ENCODE peak calls at places on chromosomes 2 and 18, in nine cellular contexts. H is G401, V is NCI-H2029 treated with DMSO at 0.1 percent for 48 hours, N is T-helper 1 cell, P is IMR-90, O is heart left ventricle, Z is GM12891, Q is astrocyte of the hippocampus, D is neuronal stem cell. X is an unnamed sample.

GRCh38 chr2:240463274-240463865 is 27.9 kb downstream of the GPC1 start:
- DNase-seq in O (peak), V (no peak), H (no peak), P (no peak), Z (no peak), Q (no peak), N (no peak), D (no peak), X (no peak)

GRCh38 chr2:163756588-163756987 is 20.8 kb upstream of the FIGN start:
- DNase-seq in O (no peak), Z (no peak), P (no peak), N (no peak), D (no peak), Q (no peak), V (no peak), H (no peak), X (no peak)

GRCh38 chr2:112623913-112624777 is 21.6 kb upstream of the SLC20A1 start:
- DNase-seq in D (no peak), N (peak), Z (no peak), V (no peak), P (peak), O (no peak), H (no peak), Q (peak), X (peak)

GRCh38 chr2:223010641-223011040 is 41.3 kb upstream of the KCNE4 start:
- DNase-seq in Q (peak), Z (no peak), N (no peak), P (peak), D (no peak), V (no peak), H (no peak), O (no peak), X (peak)

GRCh38 chr18:31634331-31634713 is 42.6 kb downstream of the TTR start:
- DNase-seq in V (no peak), Z (no peak), N (no peak), H (no peak), D (no peak), Q (no peak), P (no peak), O (no peak), X (no peak)

GRCh38 chr2:145692971-145693478 is 1173.1 kb upstream of the ZEB2 start:
- DNase-seq in N (no peak), H (no peak), D (no peak), Q (peak), Z (no peak), O (no peak), P (peak), V (no peak), X (peak)

GRCh38 chr2:215427585-215427984 is 8.3 kb downstream of the FN1 start:
- DNase-seq in O (no peak), V (no peak), D (no peak), P (peak), Q (no peak), H (no peak), N (no peak), Z (no peak), X (peak)

GRCh38 chr2:113225505-113226259 is 51.9 kb downstream of the PSD4 start:
- DNase-seq in H (peak), N (no peak), D (peak), P (peak), Z (no peak), Q (peak), O (no peak), V (peak), X (no peak)

GRCh38 chr2:191218292-191218898 is 26.8 kb upstream of the MYO1B start:
- DNase-seq in N (no peak), Z (no peak), V (peak), H (peak), D (peak), Q (peak), O (peak), P (peak), X (peak)

GRCh38 chr2:26605195-26605968 is 35.8 kb downstream of the CIB4 start:
- DNase-seq in P (peak), D (peak), H (peak), N (no peak), Z (no peak), Q (peak), V (peak), O (peak), X (peak)

GRCh38 chr2:174704647-174705046 is 59.6 kb downstream of the CHRNA1 start:
- DNase-seq in V (no peak), H (no peak), P (no peak), N (no peak), Z (no peak), D (no peak), O (no peak), Q (no peak), X (no peak)

GRCh38 chr2:231684314-231685223 is 23.8 kb upstream of the PTMA start:
- DNase-seq in Q (no peak), N (no peak), Z (no peak), O (peak), H (no peak), P (no peak), D (no peak), V (no peak), X (no peak)

GRCh38 chr2:121429119-121429903 is 101.4 kb upstream of the RNU4ATAC start:
- DNase-seq in Z (no peak), Q (peak), O (no peak), H (no peak), D (no peak), V (no peak), P (peak), N (no peak), X (peak)

GRCh38 chr2:100394111-100394641 is 23.3 kb downstream of the CHST10 start:
- DNase-seq in Q (no peak), N (no peak), O (no peak), D (no peak), V (no peak), Z (peak), P (peak), H (no peak), X (no peak)

GRCh38 chr2:118902279-118903028 is 39.5 kb upstream of the MARCO start:
- DNase-seq in O (no peak), H (no peak), P (no peak), D (no peak), Q (no peak), Z (no peak), V (no peak), N (no peak), X (no peak)

GRCh38 chr2:239018291-239019192 is 170.7 kb downstream of the TWIST2 start:
- DNase-seq in Q (no peak), O (no peak), D (no peak), V (no peak), H (no peak), N (no peak), Z (no peak), P (no peak), X (no peak)

GRCh38 chr2:46062637-46063412 is 234.4 kb upstream of the EPAS1 start:
- DNase-seq in H (peak), Q (peak), O (peak), D (peak), P (peak), V (peak), Z (peak), N (peak), X (peak)

GRCh38 chr18:31720867-31721266 is 36.5 kb upstream of the B4GALT6 start:
- DNase-seq in V (no peak), N (no peak), Q (no peak), H (no peak), Z (no peak), O (no peak), P (no peak), D (no peak), X (peak)

GRCh38 chr2:26246818-26247217 is 2.1 kb downstream of the HADHB start:
- DNase-seq in Z (no peak), Q (peak), P (peak), N (no peak), H (peak), V (no peak), D (no peak), O (no peak), X (peak)

GRCh38 chr2:13240789-13241487 is 524.2 kb downstream of the TRIB2 start:
- DNase-seq in D (no peak), O (no peak), Z (no peak), V (no peak), P (no peak), H (no peak), N (no peak), Q (no peak), X (no peak)

GRCh38 chr2:83784315-83784714 is 674.8 kb downstream of the SUCLG1 start:
- DNase-seq in V (no peak), P (no peak), H (no peak), O (no peak), D (no peak), Z (no peak), Q (no peak), N (no peak), X (no peak)